ENCODE peak calls at places on chromosomes 6 and 20, in six cellular contexts. One of them, this sample, is unnamed.
A peak's percentile ranks its signal among the peaks of the same experiment; 100 is the strongest.

GRCh38 chr20:41632896-41633295 is 14.7 kb upstream of the CHD6 start:
- DNase-seq in GM20000: no peak
- DNase-seq in nephron progenitor cell: no peak
- DNase-seq in lung: no peak
- DNase-seq in epithelial cell of esophagus: peak; percentile 25
- DNase-seq in cardiac fibroblast: peak; percentile 85
- DNase-seq in this sample: no peak

GRCh38 chr6:106981901-106982300 is 7.4 kb upstream of the CD24 start:
- DNase-seq in lung: no peak
- DNase-seq in GM20000: no peak
- DNase-seq in cardiac fibroblast: no peak
- DNase-seq in nephron progenitor cell: no peak
- DNase-seq in epithelial cell of esophagus: no peak
- DNase-seq in this sample: no peak

GRCh38 chr20:62958388-62959100 is 6.0 kb downstream of the SLC17A9 start:
- DNase-seq in GM20000: no peak
- DNase-seq in cardiac fibroblast: no peak
- DNase-seq in nephron progenitor cell: no peak
- DNase-seq in epithelial cell of esophagus: no peak
- DNase-seq in lung: no peak
- DNase-seq in this sample: no peak

GRCh38 chr20:25580711-25581110 is 4.6 kb downstream of the NINL start:
- DNase-seq in nephron progenitor cell: no peak
- DNase-seq in cardiac fibroblast: peak; percentile 41
- DNase-seq in GM20000: no peak
- DNase-seq in lung: peak; percentile 82
- DNase-seq in epithelial cell of esophagus: peak; percentile 20
- DNase-seq in this sample: no peak

GRCh38 chr6:26054937-26055669 is 32.1 kb upstream of the HFE start:
- DNase-seq in cardiac fibroblast: peak; percentile 98
- DNase-seq in GM20000: peak; percentile 69
- DNase-seq in nephron progenitor cell: peak; percentile 76
- DNase-seq in epithelial cell of esophagus: peak; percentile 96
- DNase-seq in lung: peak; percentile 94
- DNase-seq in this sample: peak; percentile 80

GRCh38 chr6:84976516-84977420 is 212.4 kb upstream of the TBX18 start:
- DNase-seq in epithelial cell of esophagus: no peak
- DNase-seq in lung: no peak
- DNase-seq in nephron progenitor cell: no peak
- DNase-seq in GM20000: no peak
- DNase-seq in cardiac fibroblast: peak; percentile 88
- DNase-seq in this sample: no peak

GRCh38 chr20:59515013-59515905 is 89.1 kb upstream of the PHACTR3 start:
- DNase-seq in epithelial cell of esophagus: peak; percentile 46
- DNase-seq in nephron progenitor cell: peak; percentile 89
- DNase-seq in lung: peak; percentile 61
- DNase-seq in cardiac fibroblast: peak; percentile 57
- DNase-seq in GM20000: no peak
- DNase-seq in this sample: peak; percentile 38

GRCh38 chr6:126886106-126886505 is 232.4 kb upstream of the RSPO3 start:
- DNase-seq in nephron progenitor cell: no peak
- DNase-seq in epithelial cell of esophagus: no peak
- DNase-seq in GM20000: no peak
- DNase-seq in cardiac fibroblast: peak; percentile 27
- DNase-seq in lung: no peak
- DNase-seq in this sample: no peak

GRCh38 chr6:128759901-128760300 is 123.0 kb upstream of the LAMA2 start:
- DNase-seq in nephron progenitor cell: no peak
- DNase-seq in lung: no peak
- DNase-seq in GM20000: no peak
- DNase-seq in cardiac fibroblast: no peak
- DNase-seq in epithelial cell of esophagus: no peak
- DNase-seq in this sample: no peak

DNA sequence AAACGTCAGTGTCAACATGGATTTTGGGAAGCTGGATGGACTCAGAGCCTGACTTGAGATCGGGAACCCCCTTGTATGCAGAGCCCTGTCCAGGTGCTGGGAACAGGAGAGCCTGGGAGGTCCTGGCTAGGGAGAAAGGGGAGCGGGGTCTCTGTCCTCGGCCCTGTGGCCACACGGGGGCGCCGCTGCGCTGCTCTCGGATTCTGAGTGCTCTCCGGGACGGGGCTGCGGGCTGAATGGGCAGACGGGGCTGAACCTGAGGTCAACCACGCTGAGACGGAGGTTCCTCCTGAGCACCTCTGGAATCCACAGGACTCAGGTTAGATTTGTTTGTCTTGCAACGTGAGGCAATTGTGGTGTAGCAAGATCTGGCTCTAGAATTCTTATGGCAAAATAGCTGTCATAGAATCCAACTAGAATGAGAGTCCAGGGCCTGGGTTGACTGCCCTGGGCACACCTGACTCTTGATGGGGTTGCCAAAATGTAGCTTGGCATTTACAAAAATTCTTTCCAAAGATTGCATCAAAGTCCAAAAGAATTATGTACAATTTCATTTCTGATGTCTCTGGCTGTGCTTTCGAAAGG is 20.6 kb upstream of the HLA-F start:
- DNase-seq in epithelial cell of esophagus: peak; percentile 44
- DNase-seq in GM20000: peak; percentile 60
- DNase-seq in cardiac fibroblast: peak; percentile 45
- DNase-seq in nephron progenitor cell: peak; percentile 88
- DNase-seq in lung: no peak
- DNase-seq in this sample: no peak
- TF ChIP-seq CTCF in epithelial cell of esophagus: peak; percentile 69
- TF ChIP-seq CTCF in GM20000: peak; percentile 28
- TF ChIP-seq CTCF in cardiac fibroblast: peak; percentile 77
- TF ChIP-seq CTCF in nephron progenitor cell: peak; percentile 62
- TF ChIP-seq CTCF in lung: peak; percentile 18
- TF ChIP-seq CTCF in this sample: no peak

GRCh38 chr20:32155017-32155965 is 45.8 kb downstream of the TM9SF4 start:
- DNase-seq in lung: peak; percentile 91
- DNase-seq in epithelial cell of esophagus: peak; percentile 31
- DNase-seq in nephron progenitor cell: peak; percentile 59
- DNase-seq in cardiac fibroblast: peak; percentile 97
- DNase-seq in GM20000: peak; percentile 49
- DNase-seq in this sample: peak; percentile 57
- TF ChIP-seq CTCF in lung: no peak
- TF ChIP-seq CTCF in epithelial cell of esophagus: peak; percentile 51
- TF ChIP-seq CTCF in nephron progenitor cell: peak; percentile 48
- TF ChIP-seq CTCF in cardiac fibroblast: no peak
- TF ChIP-seq CTCF in GM20000: peak; percentile 7
- TF ChIP-seq CTCF in this sample: no peak

GRCh38 chr20:9454781-9455180 is 59.6 kb upstream of the LAMP5 start:
- DNase-seq in cardiac fibroblast: peak; percentile 41
- DNase-seq in nephron progenitor cell: no peak
- DNase-seq in epithelial cell of esophagus: peak; percentile 13
- DNase-seq in lung: no peak
- DNase-seq in GM20000: no peak
- DNase-seq in this sample: no peak

GRCh38 chr20:9458075-9458818 is 56.1 kb upstream of the LAMP5 start:
- DNase-seq in GM20000: no peak
- DNase-seq in epithelial cell of esophagus: peak; percentile 63
- DNase-seq in nephron progenitor cell: no peak
- DNase-seq in lung: no peak
- DNase-seq in cardiac fibroblast: peak; percentile 40
- DNase-seq in this sample: no peak

GRCh38 chr20:9457055-9457454 is 57.3 kb upstream of the LAMP5 start:
- DNase-seq in epithelial cell of esophagus: peak; percentile 16
- DNase-seq in nephron progenitor cell: no peak
- DNase-seq in cardiac fibroblast: no peak
- DNase-seq in lung: no peak
- DNase-seq in GM20000: no peak
- DNase-seq in this sample: no peak

DNA sequence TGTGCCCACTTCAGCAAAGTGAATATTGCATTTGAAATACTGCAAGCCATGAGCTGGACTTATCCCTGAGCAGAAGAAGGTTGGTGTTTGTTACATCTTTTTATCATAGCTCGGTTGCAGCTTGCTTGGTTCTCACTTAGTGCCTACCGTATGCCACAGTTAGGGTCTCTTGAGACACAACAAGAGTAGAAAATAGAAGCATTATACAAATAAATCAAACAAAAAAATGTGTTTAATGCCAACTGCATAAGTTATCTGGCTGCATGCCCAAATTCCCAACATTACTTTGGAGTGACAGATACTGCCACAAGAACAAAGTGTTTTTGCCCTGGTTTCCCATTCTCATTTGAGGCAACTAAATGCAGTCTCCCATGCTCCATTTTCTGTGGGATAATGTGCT is 53.9 kb upstream of the LAMP5 start:
- DNase-seq in nephron progenitor cell: no peak
- DNase-seq in epithelial cell of esophagus: peak; percentile 65
- DNase-seq in GM20000: no peak
- DNase-seq in lung: no peak
- DNase-seq in cardiac fibroblast: peak; percentile 63
- DNase-seq in this sample: no peak
- TF ChIP-seq CTCF in nephron progenitor cell: no peak
- TF ChIP-seq CTCF in epithelial cell of esophagus: no peak
- TF ChIP-seq CTCF in GM20000: no peak
- TF ChIP-seq CTCF in lung: no peak
- TF ChIP-seq CTCF in cardiac fibroblast: no peak
- TF ChIP-seq CTCF in this sample: no peak

DNA sequence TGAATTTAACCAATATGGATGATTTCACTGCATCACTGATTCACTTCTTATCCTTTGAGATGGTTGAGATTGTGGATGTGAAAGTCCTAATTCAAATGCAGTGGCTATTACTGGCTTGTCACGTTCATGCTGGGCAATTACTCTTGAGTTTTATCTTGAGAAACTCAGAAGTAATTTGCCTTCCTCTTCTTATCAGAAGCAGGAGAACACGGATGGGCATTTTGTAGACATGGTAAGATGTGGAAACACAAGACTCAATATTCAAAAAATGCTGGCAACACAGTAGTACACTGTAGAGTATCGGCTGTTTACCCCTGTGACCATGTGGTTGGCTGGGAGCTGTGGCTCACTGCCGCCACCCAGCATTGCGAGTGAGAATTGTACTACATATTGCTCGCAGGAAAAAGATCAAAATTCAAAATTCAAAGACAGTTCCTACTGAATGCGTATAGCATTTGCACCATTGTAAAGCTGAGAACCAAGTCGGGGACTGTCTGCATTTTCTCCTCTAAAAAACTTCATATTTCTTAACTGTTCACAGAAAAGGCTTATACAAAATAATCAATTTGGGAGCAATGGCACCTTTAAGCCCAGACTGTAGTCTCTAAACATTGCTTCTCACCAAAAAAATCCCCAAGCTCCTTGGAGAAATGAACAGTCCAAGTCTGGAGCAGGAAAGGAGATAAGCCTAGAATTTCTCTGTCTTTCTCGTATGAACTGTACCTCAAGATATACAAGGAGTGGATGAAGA is 61.9 kb upstream of the ELOVL5 start:
- DNase-seq in nephron progenitor cell: no peak
- DNase-seq in cardiac fibroblast: peak; percentile 65
- DNase-seq in epithelial cell of esophagus: peak; percentile 53
- DNase-seq in lung: peak; percentile 49
- DNase-seq in GM20000: peak; percentile 63
- DNase-seq in this sample: no peak
- TF ChIP-seq CTCF in nephron progenitor cell: no peak
- TF ChIP-seq CTCF in cardiac fibroblast: peak; percentile 81
- TF ChIP-seq CTCF in epithelial cell of esophagus: peak; percentile 66
- TF ChIP-seq CTCF in lung: peak; percentile 79
- TF ChIP-seq CTCF in GM20000: peak; percentile 70
- TF ChIP-seq CTCF in this sample: no peak

GRCh38 chr6:158713469-158713868 is 63.6 kb downstream of the SYTL3 start:
- DNase-seq in lung: no peak
- DNase-seq in epithelial cell of esophagus: no peak
- DNase-seq in GM20000: no peak
- DNase-seq in nephron progenitor cell: no peak
- DNase-seq in cardiac fibroblast: no peak
- DNase-seq in this sample: no peak

GRCh38 chr6:158717341-158718328 is 67.8 kb downstream of the SYTL3 start:
- DNase-seq in GM20000: peak; percentile 71
- DNase-seq in epithelial cell of esophagus: no peak
- DNase-seq in cardiac fibroblast: no peak
- DNase-seq in lung: no peak
- DNase-seq in nephron progenitor cell: no peak
- DNase-seq in this sample: no peak

GRCh38 chr6:158715330-158716311 is 65.8 kb downstream of the SYTL3 start:
- DNase-seq in nephron progenitor cell: no peak
- DNase-seq in lung: peak; percentile 60
- DNase-seq in epithelial cell of esophagus: no peak
- DNase-seq in GM20000: peak; percentile 73
- DNase-seq in cardiac fibroblast: no peak
- DNase-seq in this sample: no peak

GRCh38 chr6:158722176-158722729 is 72.4 kb downstream of the SYTL3 start:
- DNase-seq in epithelial cell of esophagus: no peak
- DNase-seq in nephron progenitor cell: no peak
- DNase-seq in lung: no peak
- DNase-seq in cardiac fibroblast: no peak
- DNase-seq in GM20000: no peak
- DNase-seq in this sample: no peak

GRCh38 chr6:158718431-158719126 is 68.7 kb downstream of the SYTL3 start:
- DNase-seq in epithelial cell of esophagus: peak; percentile 46
- DNase-seq in cardiac fibroblast: peak; percentile 38
- DNase-seq in lung: no peak
- DNase-seq in GM20000: no peak
- DNase-seq in nephron progenitor cell: peak; percentile 56
- DNase-seq in this sample: no peak
- TF ChIP-seq CTCF in epithelial cell of esophagus: peak; percentile 55
- TF ChIP-seq CTCF in cardiac fibroblast: peak; percentile 71
- TF ChIP-seq CTCF in lung: peak; percentile 9
- TF ChIP-seq CTCF in GM20000: no peak
- TF ChIP-seq CTCF in nephron progenitor cell: peak; percentile 77
- TF ChIP-seq CTCF in this sample: no peak

GRCh38 chr20:57941121-57941522 is 231.3 kb upstream of the PMEPA1 start:
- DNase-seq in nephron progenitor cell: no peak
- DNase-seq in GM20000: no peak
- DNase-seq in epithelial cell of esophagus: no peak
- DNase-seq in cardiac fibroblast: no peak
- DNase-seq in lung: no peak
- DNase-seq in this sample: no peak

GRCh38 chr20:57939499-57939898 is 229.7 kb upstream of the PMEPA1 start:
- DNase-seq in epithelial cell of esophagus: peak; percentile 64
- DNase-seq in GM20000: no peak
- DNase-seq in nephron progenitor cell: no peak
- DNase-seq in lung: no peak
- DNase-seq in cardiac fibroblast: no peak
- DNase-seq in this sample: no peak

GRCh38 chr20:57936636-57937310 is 227.0 kb upstream of the PMEPA1 start:
- DNase-seq in cardiac fibroblast: no peak
- DNase-seq in epithelial cell of esophagus: no peak
- DNase-seq in nephron progenitor cell: no peak
- DNase-seq in lung: no peak
- DNase-seq in GM20000: no peak
- DNase-seq in this sample: no peak

GRCh38 chr20:57940376-57940775 is 230.6 kb upstream of the PMEPA1 start:
- DNase-seq in epithelial cell of esophagus: no peak
- DNase-seq in GM20000: no peak
- DNase-seq in lung: no peak
- DNase-seq in cardiac fibroblast: no peak
- DNase-seq in nephron progenitor cell: no peak
- DNase-seq in this sample: no peak

GRCh38 chr20:57938158-57939108 is 228.6 kb upstream of the PMEPA1 start:
- DNase-seq in nephron progenitor cell: no peak
- DNase-seq in cardiac fibroblast: no peak
- DNase-seq in epithelial cell of esophagus: no peak
- DNase-seq in lung: no peak
- DNase-seq in GM20000: no peak
- DNase-seq in this sample: no peak
- TF ChIP-seq CTCF in nephron progenitor cell: no peak
- TF ChIP-seq CTCF in cardiac fibroblast: no peak
- TF ChIP-seq CTCF in epithelial cell of esophagus: no peak
- TF ChIP-seq CTCF in lung: no peak
- TF ChIP-seq CTCF in GM20000: no peak
- TF ChIP-seq CTCF in this sample: no peak

GRCh38 chr6:4396032-4396431 is 260.7 kb upstream of the ECI2 start:
- DNase-seq in epithelial cell of esophagus: no peak
- DNase-seq in GM20000: no peak
- DNase-seq in lung: no peak
- DNase-seq in cardiac fibroblast: peak; percentile 40
- DNase-seq in nephron progenitor cell: no peak
- DNase-seq in this sample: no peak
- TF ChIP-seq CTCF in epithelial cell of esophagus: peak; percentile 19
- TF ChIP-seq CTCF in GM20000: no peak
- TF ChIP-seq CTCF in lung: no peak
- TF ChIP-seq CTCF in cardiac fibroblast: peak; percentile 5
- TF ChIP-seq CTCF in nephron progenitor cell: no peak
- TF ChIP-seq CTCF in this sample: no peak